ENCODE peak calls at places on chromosomes 1 and 21, in eight cellular contexts. Y is cardiac muscle cell; Q is CD4-positive, alpha-beta T cell; W is CD8-positive, alpha-beta T cell; B is spleen; L is adrenal gland; R is kidney; G is IMR-90. D is an unnamed sample.

GRCh38 chr1:103194060-103194459 is 85.7 kb upstream of the COL11A1 start:
- DNase-seq in R (no peak), W (no peak), Y (no peak), Q (no peak), B (no peak), L (no peak), G (peak; percentile 5), D (no peak)

GRCh38 chr1:87042127-87042811 is 127.8 kb downstream of the HS2ST1 start:
- DNase-seq in L (no peak), B (no peak), R (no peak), Q (no peak), Y (peak; percentile 45), W (no peak), G (no peak), D (no peak)

GRCh38 chr1:93442276-93442675 is 5.6 kb upstream of the FNBP1L start:
- DNase-seq in B (no peak), W (no peak), G (no peak), L (no peak), Q (no peak), Y (no peak), R (no peak), D (no peak)

GRCh38 chr1:168737446-168737845 is 8.4 kb upstream of the DPT start:
- DNase-seq in B (no peak), Q (no peak), W (no peak), Y (no peak), R (no peak), G (no peak), L (no peak), D (no peak)

GRCh38 chr21:15894596-15894995 is 164.8 kb downstream of the USP25 start:
- DNase-seq in Q (no peak), B (no peak), L (no peak), R (no peak), W (no peak), G (peak; percentile 38), Y (peak; percentile 41), D (peak; percentile 56)

GRCh38 chr1:98276514-98276913 is 355.7 kb upstream of the DPYD start:
- DNase-seq in Q (no peak), W (no peak), L (no peak), G (no peak), B (no peak), R (no peak), Y (no peak), D (no peak)

GRCh38 chr1:208344202-208344601 is 100.0 kb upstream of the PLXNA2 start:
- DNase-seq in W (no peak), R (no peak), G (no peak), Y (no peak), Q (no peak), L (no peak), B (no peak), D (no peak)

GRCh38 chr1:118110580-118110979 is 74.4 kb downstream of the SPAG17 start:
- DNase-seq in L (no peak), B (no peak), Y (no peak), Q (no peak), W (no peak), R (no peak), G (no peak), D (peak; percentile 19)

GRCh38 chr1:241323510-241323909 is 33.5 kb downstream of the RGS7 start:
- DNase-seq in G (peak; percentile 30), B (no peak), W (no peak), L (peak; percentile 46), Q (no peak), Y (peak; percentile 21), R (no peak), D (peak; percentile 56)

GRCh38 chr21:41235214-41235613 is 67.3 kb downstream of the BACE2 start:
- DNase-seq in R (no peak), W (no peak), Y (no peak), G (no peak), L (no peak), Q (no peak), B (no peak), D (no peak)

GRCh38 chr1:231807498-231807897 is 180.9 kb downstream of the DISC1 start:
- DNase-seq in G (no peak), L (no peak), B (no peak), R (no peak), Q (no peak), W (no peak), Y (no peak), D (peak; percentile 8)

GRCh38 chr21:39048064-39048463 is 135.2 kb downstream of the PSMG1 start:
- DNase-seq in L (no peak), Y (peak; percentile 80), Q (no peak), R (no peak), B (no peak), W (no peak), G (peak; percentile 4), D (peak; percentile 38)

DNA sequence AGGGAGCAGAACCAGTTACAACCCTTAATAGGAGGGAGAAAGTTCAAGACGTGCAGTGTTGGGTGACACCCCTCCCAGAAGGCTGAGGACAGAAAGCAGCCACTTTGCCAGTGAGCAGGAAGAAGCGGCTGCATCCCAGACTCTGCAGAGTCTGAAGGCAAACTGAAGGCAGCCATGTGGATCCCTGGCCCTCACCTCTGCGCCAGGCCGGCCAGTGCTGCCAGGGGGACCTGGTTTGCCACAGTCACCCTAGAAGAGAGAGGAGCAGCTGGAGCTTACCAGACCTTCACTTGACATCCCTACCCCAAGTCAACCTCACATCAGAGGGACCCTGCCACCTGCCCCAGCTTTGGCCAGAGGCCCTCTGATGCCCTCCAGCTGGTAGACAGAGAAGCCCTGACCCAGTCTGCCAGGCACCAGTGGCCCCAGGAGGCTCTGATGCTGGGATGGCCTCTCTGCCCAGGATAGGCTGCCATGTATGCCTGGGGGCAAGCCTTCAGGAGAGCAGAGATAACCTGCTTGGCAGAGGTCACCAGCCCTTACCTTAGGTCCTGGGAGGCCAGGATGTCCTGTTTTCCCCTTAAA is 16.3 kb upstream of the PEF1 start:
- DNase-seq in G (no peak), W (no peak), L (no peak), R (no peak), Q (no peak), Y (no peak), B (peak; percentile 65), D (no peak)
- TF ChIP-seq CTCF in G (no peak), W (no peak), L (no peak), R (no peak), Q (no peak), Y (no peak), B (no peak), D (no peak)

GRCh38 chr1:52842643-52843310 is at the start of gene ZYG11A:
- DNase-seq in Y (peak; percentile 88), Q (peak; percentile 62), B (peak; percentile 82), W (peak; percentile 29), L (peak; percentile 28), G (peak; percentile 77), R (peak; percentile 81), D (peak; percentile 73)
- H3K27ac ChIP-seq in Y (no peak within 1 kb of the TSS), Q (no peak within 1 kb of the TSS), B (no peak within 1 kb of the TSS), W (no peak within 1 kb of the TSS), L (no peak within 1 kb of the TSS), G (no peak within 1 kb of the TSS), R (no peak within 1 kb of the TSS), D (peak within 1 kb of the TSS; percentile 28)

DNA sequence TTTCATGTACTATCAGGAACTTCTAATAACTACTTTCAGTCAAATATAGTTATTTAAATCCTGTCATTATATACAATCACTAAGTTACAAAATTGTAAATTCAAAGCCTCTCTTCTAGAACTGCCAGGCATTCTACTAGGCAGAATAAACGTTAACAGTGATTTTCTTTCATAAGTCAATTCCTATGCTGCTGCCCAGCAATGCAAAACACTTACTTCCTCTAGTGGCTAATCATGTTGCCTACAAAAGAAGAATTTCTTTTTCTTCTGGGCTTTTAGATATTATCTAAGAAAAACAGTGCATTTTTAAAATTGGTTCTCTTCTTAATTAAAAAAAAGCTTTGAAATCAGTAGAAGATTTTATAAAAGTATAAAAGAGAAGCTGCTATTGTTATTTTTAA is 509.8 kb upstream of the ADAMTS5 start:
- DNase-seq in Y (peak; percentile 67), W (no peak), Q (no peak), G (peak; percentile 62), L (no peak), B (no peak), R (no peak), D (peak; percentile 80)
- TF ChIP-seq CTCF in Y (peak; percentile 64), W (no peak), Q (no peak), G (peak; percentile 61), L (peak; percentile 50), B (no peak), R (peak; percentile 39), D (peak; percentile 67)

GRCh38 chr1:19646366-19646765 is 2.3 kb downstream of the NBL1 start:
- DNase-seq in Y (no peak), Q (no peak), G (no peak), R (peak; percentile 77), B (no peak), L (no peak), W (no peak), D (no peak)

GRCh38 chr1:19647643-19648042 is 3.5 kb downstream of the NBL1 start:
- DNase-seq in B (no peak), L (no peak), W (no peak), G (no peak), R (peak; percentile 38), Y (no peak), Q (no peak), D (no peak)

GRCh38 chr1:19648239-19648638 is 4.1 kb downstream of the NBL1 start:
- DNase-seq in B (no peak), L (no peak), Y (no peak), G (no peak), Q (no peak), R (peak; percentile 68), W (no peak), D (no peak)

GRCh38 chr1:19645544-19646252 is 1.6 kb downstream of the NBL1 start:
- DNase-seq in R (peak; percentile 74), L (no peak), W (no peak), Y (no peak), Q (no peak), B (no peak), G (peak; percentile 28), D (peak; percentile 38)

GRCh38 chr1:19646771-19647319 is 2.7 kb downstream of the NBL1 start:
- DNase-seq in Q (no peak), Y (no peak), B (no peak), W (no peak), L (no peak), R (peak; percentile 18), G (no peak), D (no peak)
- H3K27ac ChIP-seq in Q (no peak overlapping the region), Y (no peak overlapping the region), B (no peak overlapping the region), W (no peak overlapping the region), L (peak overlapping the region; percentile 87), R (no peak overlapping the region), G (no peak overlapping the region), D (no peak overlapping the region)

DNA sequence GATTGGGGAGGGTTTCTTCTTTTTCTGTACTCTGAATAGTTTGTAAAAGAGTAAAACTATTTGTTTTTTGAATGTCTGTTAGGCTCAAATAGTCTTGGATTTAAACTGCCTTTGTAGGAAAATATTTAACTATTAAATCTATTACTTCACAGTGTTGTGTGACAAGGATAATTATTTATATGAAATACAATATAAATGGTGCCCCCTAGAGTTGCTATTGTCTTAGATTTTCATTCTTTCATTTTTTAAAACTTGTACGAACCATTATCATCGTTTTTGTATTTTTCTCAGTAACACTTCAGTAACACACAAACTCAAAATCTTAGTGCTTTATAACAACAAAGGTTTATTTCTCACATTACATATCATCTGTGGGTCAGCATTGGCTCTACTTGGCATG is 37.4 kb downstream of the C1orf185 start:
- DNase-seq in B (no peak), R (no peak), Y (peak; percentile 3), Q (no peak), L (no peak), W (no peak), G (no peak), D (peak; percentile 11)
- TF ChIP-seq CTCF in B (no peak), R (no peak), Y (peak; percentile 21), Q (no peak), L (no peak), W (no peak), G (peak; percentile 24), D (no peak)